ENCODE peak calls at places on chromosomes 3 and 15, in nine cellular contexts. K is ovary, Y is epithelial cell of esophagus, D is lung, R is testis, O is stomach, E is kidney, U is AG04449, Q is uterus. T is an unnamed sample.

GRCh38 chr15:92062505-92062904 is 209.0 kb downstream of the SLCO3A1 start:
- DNase-seq in K (no peak), Y (no peak), D (no peak), R (no peak), O (no peak), E (no peak), U (no peak), Q (no peak), T (no peak)

GRCh38 chr3:30286007-30286669 is 320.3 kb upstream of the TGFBR2 start:
- DNase-seq in K (peak), Y (peak), D (peak), R (peak), O (peak), E (peak), U (peak), Q (peak), T (peak)

GRCh38 chr15:36517758-36518157 is 61.7 kb upstream of the CDIN1 start:
- DNase-seq in K (no peak), Y (no peak), D (no peak), R (no peak), O (no peak), E (no peak), U (no peak), Q (no peak), T (no peak)

GRCh38 chr3:186088335-186088734 is 20.6 kb downstream of the ETV5 start:
- DNase-seq in K (no peak), Y (no peak), D (no peak), R (no peak), O (no peak), E (no peak), U (no peak), Q (no peak), T (no peak)

GRCh38 chr3:11818033-11818432 is 28.7 kb downstream of the TAMM41 start:
- DNase-seq in K (no peak), Y (peak), D (no peak), R (no peak), O (no peak), E (no peak), U (no peak), Q (no peak), T (no peak)

GRCh38 chr15:89599021-89599420 is 23.8 kb downstream of the TICRR start:
- DNase-seq in K (no peak), Y (no peak), D (no peak), R (no peak), O (no peak), E (no peak), U (no peak), Q (no peak), T (no peak)

GRCh38 chr15:101390060-101390459 is 95.0 kb upstream of the SNRPA1 start:
- DNase-seq in K (no peak), Y (no peak), D (no peak), R (no peak), O (no peak), E (no peak), U (no peak), Q (no peak), T (no peak)

GRCh38 chr3:175489406-175489805 is 630.3 kb downstream of the NAALADL2 start:
- DNase-seq in K (no peak), Y (no peak), D (no peak), R (no peak), O (no peak), E (no peak), U (no peak), Q (no peak), T (no peak)

GRCh38 chr15:76398301-76398700 is 61.7 kb downstream of the ISL2 start:
- DNase-seq in K (no peak), Y (no peak), D (peak), R (no peak), O (no peak), E (no peak), U (no peak), Q (no peak), T (no peak)

DNA sequence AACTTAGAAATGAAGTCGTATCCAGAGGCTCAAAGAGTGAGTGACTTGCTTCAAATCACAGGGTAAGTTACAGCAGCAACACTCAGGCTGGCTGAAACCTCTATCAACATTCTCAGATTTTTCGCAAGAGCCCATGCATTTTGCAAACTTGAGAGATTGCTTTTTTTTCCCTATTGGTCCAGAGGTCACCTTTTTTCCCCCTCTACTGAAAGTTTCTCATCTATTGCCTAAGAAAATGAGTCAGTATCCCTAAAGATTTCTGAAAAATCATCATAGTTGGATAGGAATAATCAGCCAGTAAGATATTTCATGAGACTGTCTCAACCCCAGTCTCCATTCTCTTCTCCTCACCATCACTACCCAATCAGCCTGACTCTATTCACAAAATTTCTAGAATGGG is 410.6 kb downstream of the FOXP1 start:
- DNase-seq in K (no peak), Y (no peak), D (no peak), R (no peak), O (no peak), E (no peak), U (no peak), Q (no peak), T (no peak)
- H3K4me3 ChIP-seq in K (no peak), Y (no peak), D (no peak), R (no peak), O (no peak), E (no peak), U (no peak), Q (no peak), T (no peak)

GRCh38 chr15:67133026-67133425 is 67.6 kb downstream of the SMAD3 start:
- DNase-seq in K (no peak), Y (no peak), D (no peak), R (no peak), O (no peak), E (no peak), U (no peak), Q (no peak), T (no peak)

GRCh38 chr15:67135494-67135893 is 70.1 kb downstream of the SMAD3 start:
- DNase-seq in K (no peak), Y (no peak), D (no peak), R (no peak), O (no peak), E (no peak), U (no peak), Q (no peak), T (no peak)

GRCh38 chr15:67132276-67132675 is 66.9 kb downstream of the SMAD3 start:
- DNase-seq in K (no peak), Y (no peak), D (no peak), R (no peak), O (no peak), E (no peak), U (no peak), Q (no peak), T (no peak)

GRCh38 chr15:67134577-67135492 is 69.4 kb downstream of the SMAD3 start:
- DNase-seq in K (no peak), Y (no peak), D (peak), R (no peak), O (no peak), E (no peak), U (no peak), Q (no peak), T (no peak)

GRCh38 chr15:67133738-67134576 is 68.6 kb downstream of the SMAD3 start:
- DNase-seq in K (peak), Y (peak), D (no peak), R (no peak), O (no peak), E (peak), U (no peak), Q (no peak), T (no peak)
- H3K4me3 ChIP-seq in K (no peak), Y (no peak), D (no peak), R (no peak), O (no peak), E (peak), U (no peak), Q (no peak), T (no peak)

GRCh38 chr3:176953106-176954080 is 243.9 kb downstream of the TBL1XR1 start:
- DNase-seq in K (peak), Y (peak), D (no peak), R (peak), O (no peak), E (no peak), U (peak), Q (peak), T (peak)

GRCh38 chr3:176954517-176954916 is 242.8 kb downstream of the TBL1XR1 start:
- DNase-seq in K (no peak), Y (peak), D (no peak), R (no peak), O (no peak), E (no peak), U (no peak), Q (no peak), T (no peak)

GRCh38 chr3:176950743-176951142 is 246.5 kb downstream of the TBL1XR1 start:
- DNase-seq in K (no peak), Y (peak), D (no peak), R (no peak), O (no peak), E (no peak), U (no peak), Q (no peak), T (no peak)

GRCh38 chr3:176951144-176951543 is 246.1 kb downstream of the TBL1XR1 start:
- DNase-seq in K (no peak), Y (no peak), D (no peak), R (no peak), O (no peak), E (no peak), U (no peak), Q (no peak), T (peak)

GRCh38 chr3:176951586-176952292 is 245.5 kb downstream of the TBL1XR1 start:
- DNase-seq in K (no peak), Y (no peak), D (no peak), R (no peak), O (no peak), E (no peak), U (no peak), Q (no peak), T (no peak)
- H3K4me3 ChIP-seq in K (no peak), Y (no peak), D (no peak), R (no peak), O (no peak), E (no peak), U (no peak), Q (no peak), T (no peak)

DNA sequence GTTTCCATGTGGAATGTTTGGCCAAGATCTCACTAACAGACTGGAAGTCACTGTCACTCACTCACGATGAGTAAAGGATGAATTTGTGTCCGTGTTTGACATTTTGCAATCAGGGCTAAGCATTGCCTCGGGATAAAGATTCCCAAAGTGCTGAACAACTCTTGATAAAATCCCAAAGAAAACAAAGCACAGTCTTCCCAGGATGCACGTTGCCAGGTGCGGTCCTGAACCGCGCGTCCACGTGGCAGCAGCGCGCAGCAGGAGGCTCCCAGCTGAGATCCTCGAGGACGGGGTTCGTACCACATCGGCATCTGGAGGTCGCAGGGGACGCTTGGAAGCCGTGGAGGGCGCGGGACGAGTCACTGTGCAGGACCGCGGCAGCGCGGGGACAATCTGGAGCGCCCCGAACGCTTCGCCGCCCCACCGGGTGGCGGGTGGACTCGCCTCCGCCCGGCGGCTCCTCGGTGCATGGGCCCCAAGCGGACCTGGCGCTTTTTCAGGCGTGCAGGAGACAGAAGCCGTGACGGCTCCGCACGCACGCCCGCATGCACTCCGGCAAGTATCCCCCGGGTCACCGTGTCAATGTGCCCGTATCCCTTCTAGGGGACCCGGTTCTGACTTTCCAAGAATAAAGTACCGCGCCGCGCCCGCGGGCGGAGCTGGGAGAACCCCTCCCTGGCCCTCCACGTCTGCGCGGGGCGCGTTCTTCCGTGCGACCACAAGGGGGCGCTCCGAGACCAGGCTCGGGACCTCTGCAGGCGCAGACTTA is 17.7 kb downstream of the CPN2 start:
- DNase-seq in K (peak), Y (peak), D (peak), R (peak), O (peak), E (peak), U (no peak), Q (peak), T (peak)
- H3K4me3 ChIP-seq in K (peak), Y (peak), D (no peak), R (peak), O (peak), E (peak), U (peak), Q (no peak), T (peak)

DNA sequence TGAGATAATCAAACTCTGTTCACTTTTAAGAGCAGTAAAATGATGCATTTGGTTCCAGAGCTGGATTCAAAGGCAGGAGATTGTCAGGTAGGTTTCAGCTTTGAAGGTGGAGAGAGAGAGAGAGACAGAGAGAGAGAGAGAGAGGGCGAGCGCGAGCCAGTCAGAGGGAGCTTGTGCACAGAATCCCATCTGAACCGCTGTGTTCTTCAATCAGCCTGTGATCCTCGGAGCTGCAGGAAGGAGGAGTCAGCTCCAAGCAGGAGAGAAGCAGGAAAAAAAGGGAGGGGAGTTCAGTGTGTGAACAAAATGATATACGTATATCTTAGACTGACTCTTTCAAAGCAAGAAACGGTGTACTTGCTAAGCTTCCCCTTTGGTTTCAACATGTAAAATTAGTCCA is at the start of gene GPR149:
- DNase-seq in K (no peak), Y (peak), D (no peak), R (peak), O (no peak), E (no peak), U (no peak), Q (no peak), T (no peak)
- H3K4me3 ChIP-seq in K (no peak), Y (no peak), D (no peak), R (no peak), O (peak), E (no peak), U (no peak), Q (no peak), T (no peak)

GRCh38 chr3:128549283-128550112 is 56.5 kb upstream of the GATA2 start:
- DNase-seq in K (peak), Y (peak), D (peak), R (no peak), O (peak), E (peak), U (peak), Q (peak), T (peak)

GRCh38 chr3:128548011-128548410 is 55.0 kb upstream of the GATA2 start:
- DNase-seq in K (no peak), Y (no peak), D (no peak), R (no peak), O (no peak), E (no peak), U (no peak), Q (no peak), T (no peak)

GRCh38 chr3:128550113-128550440 is 57.1 kb upstream of the GATA2 start:
- DNase-seq in K (no peak), Y (no peak), D (no peak), R (no peak), O (peak), E (no peak), U (no peak), Q (no peak), T (no peak)

GRCh38 chr3:128547368-128547987 is 54.5 kb upstream of the GATA2 start:
- DNase-seq in K (no peak), Y (peak), D (no peak), R (no peak), O (no peak), E (no peak), U (peak), Q (no peak), T (no peak)

GRCh38 chr3:128548426-128549282 is 55.7 kb upstream of the GATA2 start:
- DNase-seq in K (no peak), Y (no peak), D (no peak), R (no peak), O (peak), E (peak), U (no peak), Q (no peak), T (peak)
- H3K4me3 ChIP-seq in K (no peak), Y (no peak), D (no peak), R (no peak), O (no peak), E (no peak), U (no peak), Q (no peak), T (no peak)

DNA sequence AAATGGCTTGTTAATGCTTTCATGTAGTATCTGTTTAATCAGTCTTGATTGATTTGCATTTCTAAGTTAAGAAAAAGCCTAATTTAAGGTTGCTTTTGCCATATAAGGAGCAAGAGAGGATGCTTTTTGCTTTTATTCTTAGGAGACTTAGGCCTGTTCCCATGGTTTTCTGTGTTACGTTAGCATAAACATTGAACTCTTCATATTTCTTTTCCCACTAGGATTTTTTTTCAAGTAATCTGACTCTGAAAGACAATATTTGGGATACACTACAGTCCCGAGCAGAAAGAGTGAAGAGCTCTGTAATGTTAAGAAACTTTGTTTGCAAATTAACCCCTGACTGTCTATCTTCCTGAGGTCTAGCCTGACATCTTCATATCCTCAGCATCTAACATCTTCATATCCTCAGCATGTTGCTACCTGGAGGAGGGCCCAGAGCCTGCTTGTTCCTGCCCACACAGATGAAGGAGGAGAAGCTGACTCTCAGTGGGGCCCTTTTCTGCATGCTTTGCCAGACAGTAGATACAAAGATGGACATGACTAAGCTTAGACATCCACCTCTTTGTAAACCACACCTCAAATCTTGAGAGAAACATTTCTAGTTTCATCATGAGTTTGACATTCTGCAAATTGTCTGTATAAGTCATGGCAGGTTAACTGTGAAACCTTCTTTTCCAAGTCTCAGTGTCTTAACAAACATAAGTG is 86.2 kb upstream of the COL6A5 start:
- DNase-seq in K (no peak), Y (peak), D (no peak), R (no peak), O (no peak), E (no peak), U (no peak), Q (no peak), T (no peak)
- H3K4me3 ChIP-seq in K (no peak), Y (no peak), D (no peak), R (no peak), O (no peak), E (no peak), U (no peak), Q (no peak), T (no peak)

T was measured in right cardiac atrium.